ENCODE peak calls at places on chromosomes 11 and 22, in nine cellular contexts. E is activated CD4-positive, CD25-positive, alpha-beta regulatory T cell; G is D341Med; B is AG10803; S is activated CD4-positive, alpha-beta memory T cell treated with anti-CD3 and anti-CD28 coated beads for 36 hours; J is GM10248; H is nucleus accumbens; F is pancreas; T is globus pallidus. X is an unnamed sample.

GRCh38 chr22:41521166-41521565 is 23.1 kb downstream of the POLR3H start:
- DNase-seq in H (no peak), B (no peak), F (no peak), G (no peak), J (no peak), S (no peak), E (no peak), T (no peak), X (no peak)

GRCh38 chr11:34904421-34904950 is 11.7 kb downstream of the APIP start:
- DNase-seq in E (no peak), J (no peak), G (no peak), B (no peak), T (no peak), S (no peak), H (no peak), F (no peak), X (no peak)

GRCh38 chr11:2312232-2313042 is 10.6 kb downstream of the TSPAN32 start:
- DNase-seq in B (peak), G (no peak), S (no peak), E (no peak), F (no peak), J (no peak), T (no peak), H (no peak), X (no peak)

GRCh38 chr11:22828373-22828772 is 1.2 kb downstream of the SVIP start:
- DNase-seq in H (no peak), T (no peak), F (no peak), J (no peak), S (no peak), E (no peak), G (no peak), B (no peak), X (no peak)

GRCh38 chr11:69962152-69962551 is 116.0 kb upstream of the ANO1 start:
- DNase-seq in B (no peak), H (no peak), S (no peak), G (no peak), J (no peak), T (no peak), F (no peak), E (no peak), X (no peak)

GRCh38 chr11:86984701-86985100 is 29.5 kb upstream of the FZD4 start:
- DNase-seq in J (no peak), T (no peak), F (no peak), G (no peak), S (no peak), E (no peak), B (no peak), H (no peak), X (no peak)

GRCh38 chr22:20803696-20804324 is 29.9 kb downstream of the SERPIND1 start:
- DNase-seq in B (peak), E (no peak), S (peak), T (no peak), J (peak), F (no peak), G (peak), H (no peak), X (peak)

GRCh38 chr11:133946018-133946417 is 10.8 kb downstream of the IGSF9B start:
- DNase-seq in S (no peak), H (no peak), J (no peak), F (no peak), G (no peak), T (no peak), E (no peak), B (no peak), X (no peak)

GRCh38 chr11:122628691-122629555 is 26.6 kb upstream of the UBASH3B start:
- DNase-seq in E (peak), B (peak), S (peak), G (peak), J (peak), H (peak), F (peak), T (peak), X (peak)

GRCh38 chr11:80980221-80980620 is 1539.4 kb upstream of the TENM4 start:
- DNase-seq in E (no peak), H (no peak), S (no peak), B (peak), G (no peak), T (no peak), F (no peak), J (no peak), X (no peak)

GRCh38 chr22:37781434-37782059 is 26.2 kb upstream of the GCAT start:
- DNase-seq in G (no peak), F (no peak), E (no peak), J (no peak), T (no peak), S (no peak), B (no peak), H (no peak), X (peak)

GRCh38 chr22:20582520-20583361 is 75.3 kb downstream of the MED15 start:
- DNase-seq in H (no peak), E (no peak), G (no peak), T (no peak), F (no peak), B (no peak), J (no peak), S (no peak), X (no peak)

X was measured in thyroid gland.